ENCODE peak calls at places on chromosomes 2 and 18, in five cellular contexts. E is stimulated activated CD4-positive, alpha-beta T cell treated with anti-CD3 and anti-CD28 coated beads, Interleukin-12 subunit alpha, Interleukin-12 subunit beta, amount 100 ng/mL, for 48 hours; T is GM12892; I is HuH-7.5; F is activated CD4-positive, alpha-beta T cell treated with anti-CD3 and anti-CD28 coated beads, Interleukin-2, amount 10 ng/mL, durations not matched to agents 24 days and 14 days. J is an unnamed sample.

GRCh38 chr2:157986761-157987160 is 110.6 kb upstream of the ACVR1 start:
- DNase-seq in E (no peak), T (no peak), I (no peak), F (no peak), J (no peak)

GRCh38 chr2:207122914-207123744 is 42.6 kb downstream of the KLF7 start:
- DNase-seq in E (peak; percentile 42), T (no peak), I (no peak), F (peak; percentile 64), J (no peak)

GRCh38 chr2:60794271-60794863 is 38.3 kb downstream of the PAPOLG start:
- DNase-seq in E (no peak), T (no peak), I (peak; percentile 29), F (no peak), J (no peak)

GRCh38 chr2:71298914-71299313 is 32.7 kb upstream of the ZNF638 start:
- DNase-seq in E (no peak), T (no peak), I (no peak), F (no peak), J (no peak)

GRCh38 chr2:119174216-119174992 is 15.9 kb upstream of the C1QL2 start:
- DNase-seq in E (peak; percentile 49), T (peak; percentile 54), I (peak; percentile 65), F (peak; percentile 82), J (no peak)

GRCh38 chr2:217366246-217366645 is 506.4 kb upstream of the TNP1 start:
- DNase-seq in E (no peak), T (no peak), I (no peak), F (no peak), J (no peak)

GRCh38 chr2:172119089-172119488 is 16.4 kb upstream of the DLX2 start:
- DNase-seq in E (no peak), T (no peak), I (no peak), F (no peak), J (no peak)

GRCh38 chr2:20198001-20198400 is 26.9 kb downstream of the SDC1 start:
- DNase-seq in E (no peak), T (no peak), I (no peak), F (no peak), J (no peak)

GRCh38 chr18:60675801-60676200 is 303.2 kb upstream of the MC4R start:
- DNase-seq in E (no peak), T (no peak), I (no peak), F (no peak), J (no peak)

GRCh38 chr18:55497825-55498403 is 90.1 kb downstream of the TCF4 start:
- DNase-seq in E (no peak), T (no peak), I (no peak), F (no peak), J (no peak)

GRCh38 chr2:44935854-44936185 is 5.7 kb upstream of the SIX3 start:
- DNase-seq in E (no peak), T (no peak), I (no peak), F (no peak), J (no peak)

GRCh38 chr2:28612131-28612812 is 116.4 kb downstream of the PLB1 start:
- DNase-seq in E (no peak), T (no peak), I (no peak), F (no peak), J (no peak)

GRCh38 chr2:11698009-11698922 is 28.3 kb upstream of the NTSR2 start:
- DNase-seq in E (no peak), T (no peak), I (no peak), F (no peak), J (peak; percentile 29)

GRCh38 chr2:163123526-163123925 is 285.0 kb upstream of the KCNH7 start:
- DNase-seq in E (no peak), T (no peak), I (no peak), F (no peak), J (no peak)

GRCh38 chr2:805664-806063 is 128.5 kb upstream of the TMEM18 start:
- DNase-seq in E (no peak), T (no peak), I (no peak), F (no peak), J (no peak)

GRCh38 chr18:59318460-59318859 is at the start of gene CPLX4:
- DNase-seq in E (no peak), T (no peak), I (no peak), F (no peak), J (no peak)

GRCh38 chr2:156736950-156737349 is 300.8 kb downstream of the GPD2 start:
- DNase-seq in E (no peak), T (no peak), I (no peak), F (no peak), J (no peak)

GRCh38 chr2:175398848-175399247 is 217.3 kb upstream of the ATP5MC3 start:
- DNase-seq in E (no peak), T (no peak), I (no peak), F (no peak), J (no peak)

GRCh38 chr2:223889133-223889769 is 51.9 kb upstream of the AP1S3 start:
- DNase-seq in E (no peak), T (no peak), I (no peak), F (no peak), J (no peak)